ENCODE peak calls at places on chromosomes 13 and 19, in four cellular contexts. S is astrocyte of the spinal cord, R is lower leg skin, Z is MM.1S. Q is an unnamed sample.
A peak's percentile ranks its signal among the peaks of the same experiment; 100 is the strongest.

GRCh38 chr13:29594710-29595379 is 643 bp downstream of the SLC7A1 start:
- DNase-seq in R (peak; percentile 95), Z (no peak), S (peak; percentile 64), Q (peak; percentile 90)

GRCh38 chr13:113187263-113187669 is 21.2 kb downstream of the PCID2 start:
- DNase-seq in S (peak; percentile 99), Z (no peak), R (peak; percentile 97), Q (peak; percentile 95)

GRCh38 chr19:46759817-46760333 is 13.6 kb upstream of the STRN4 start:
- DNase-seq in Z (no peak), S (peak; percentile 58), R (no peak), Q (no peak)

GRCh38 chr19:2038284-2039081 is 12.6 kb downstream of the MKNK2 start:
- DNase-seq in Z (peak; percentile 6), R (no peak), S (no peak), Q (no peak)

GRCh38 chr13:96089749-96090239 is at the start of gene HS6ST3:
- DNase-seq in S (peak; percentile 8), R (peak; percentile 84), Z (peak; percentile 61), Q (no peak)

GRCh38 chr13:61286148-61286745 is 129.4 kb downstream of the PCDH20 start:
- DNase-seq in Z (peak; percentile 20), S (no peak), R (no peak), Q (no peak)

GRCh38 chr19:58554494-58555368 is at the start of gene CHMP2A:
- DNase-seq in S (peak; percentile 98), Z (peak; percentile 96), R (peak; percentile 100), Q (peak; percentile 99)

GRCh38 chr19:1465191-1466016 is 13.6 kb downstream of the C19orf25 start:
- DNase-seq in S (no peak), R (no peak), Z (no peak), Q (no peak)

GRCh38 chr19:782195-783043 is 14.8 kb upstream of the PTBP1 start:
- DNase-seq in R (no peak), S (peak; percentile 60), Z (no peak), Q (no peak)

GRCh38 chr13:111531505-111531904 is 211.1 kb downstream of the TEX29 start:
- DNase-seq in R (no peak), Z (no peak), S (no peak), Q (no peak)

GRCh38 chr19:55406869-55407624 is 541 bp downstream of the UBE2S start:
- DNase-seq in R (peak; percentile 88), Z (peak; percentile 30), S (peak; percentile 25), Q (no peak)

GRCh38 chr13:55745828-55746227 is 1394.9 kb upstream of the PRR20A start:
- DNase-seq in R (no peak), S (no peak), Z (no peak), Q (no peak)

GRCh38 chr19:41575998-41576397 is at the start of gene CEACAM21:
- DNase-seq in S (no peak), R (no peak), Z (peak; percentile 48), Q (no peak)

GRCh38 chr13:27953671-27954405 is 15.3 kb downstream of the CDX2 start:
- DNase-seq in R (peak; percentile 91), Z (peak; percentile 59), S (peak; percentile 49), Q (peak; percentile 92)

GRCh38 chr19:39304701-39305571 is 8.7 kb downstream of the IFNL1 start:
- DNase-seq in R (peak; percentile 77), S (no peak), Z (no peak), Q (no peak)

GRCh38 chr19:41426116-41426841 is 895 bp downstream of the B3GNT8 start:
- DNase-seq in R (peak; percentile 88), S (no peak), Z (no peak), Q (no peak)

GRCh38 chr19:38793186-38793585 is 4.2 kb downstream of the LGALS7B start:
- DNase-seq in R (no peak), Z (no peak), S (peak; percentile 45), Q (no peak)

GRCh38 chr19:40594657-40595077 is 6.5 kb upstream of the LTBP4 start:
- DNase-seq in R (no peak), Z (no peak), S (no peak), Q (no peak)

GRCh38 chr19:13579388-13580060 is 73.2 kb upstream of the CACNA1A start:
- DNase-seq in Z (no peak), R (no peak), S (peak; percentile 7), Q (no peak)

GRCh38 chr13:98710521-98710920 is 42.0 kb downstream of the SLC15A1 start:
- DNase-seq in Z (no peak), R (no peak), S (no peak), Q (no peak)

GRCh38 chr19:29667941-29668340 is 2.7 kb downstream of the PLEKHF1 start:
- DNase-seq in Z (no peak), R (peak; percentile 71), S (no peak), Q (no peak)
- TF ChIP-seq CTCF in Z (no peak), R (no peak), S (no peak), Q (no peak)

GRCh38 chr19:18282021-18282787 is 782 bp upstream of the JUND start:
- DNase-seq in Z (no peak), S (no peak), R (peak; percentile 94), Q (no peak)
- TF ChIP-seq CTCF in Z (peak; percentile 9), S (peak; percentile 30), R (no peak), Q (peak; percentile 20)

GRCh38 chr19:15280915-15281683 is 48.9 kb upstream of the EPHX3 start:
- DNase-seq in R (peak; percentile 96), S (peak; percentile 86), Z (no peak), Q (no peak)
- TF ChIP-seq CTCF in R (no peak), S (peak; percentile 43), Z (no peak), Q (no peak)

GRCh38 chr13:110274687-110275086 is 32.3 kb downstream of the COL4A1 start:
- DNase-seq in R (peak; percentile 67), S (no peak), Z (no peak), Q (peak; percentile 48)
- TF ChIP-seq CTCF in R (no peak), S (peak; percentile 25), Z (no peak), Q (peak; percentile 48)

GRCh38 chr13:34779171-34779570 is 162.9 kb upstream of the NBEA start:
- DNase-seq in R (no peak), Z (no peak), S (no peak), Q (no peak)
- TF ChIP-seq CTCF in R (no peak), Z (no peak), S (no peak), Q (no peak)

Q was measured in osteocyte.